ENCODE peak calls at places on chromosomes 11 and 22, in five cellular contexts. One of them, this sample, is unnamed.
A peak's percentile ranks its signal among the peaks of the same experiment; 100 is the strongest.

GRCh38 chr11:75577198-75577597 is 15.1 kb downstream of the SERPINH1 start:
- DNase-seq in heart left ventricle: no peak
- DNase-seq in stomach: peak; percentile 52
- DNase-seq in tibial artery: no peak
- DNase-seq in gastrocnemius medialis: no peak
- DNase-seq in this sample: peak; percentile 75

GRCh38 chr11:726278-726915 is 20.4 kb downstream of the EPS8L2 start:
- DNase-seq in heart left ventricle: no peak
- DNase-seq in tibial artery: peak; percentile 69
- DNase-seq in stomach: peak; percentile 83
- DNase-seq in gastrocnemius medialis: no peak
- DNase-seq in this sample: peak; percentile 82

GRCh38 chr22:40412441-40412840 is 42.0 kb downstream of the SGSM3 start:
- DNase-seq in stomach: no peak
- DNase-seq in tibial artery: no peak
- DNase-seq in heart left ventricle: no peak
- DNase-seq in gastrocnemius medialis: no peak
- DNase-seq in this sample: no peak

GRCh38 chr11:33259869-33260268 is 2.7 kb downstream of the HIPK3 start:
- DNase-seq in tibial artery: no peak
- DNase-seq in heart left ventricle: no peak
- DNase-seq in gastrocnemius medialis: no peak
- DNase-seq in stomach: no peak
- DNase-seq in this sample: no peak

GRCh38 chr11:128299132-128299726 is 288.1 kb downstream of the ETS1 start:
- DNase-seq in heart left ventricle: no peak
- DNase-seq in gastrocnemius medialis: peak; percentile 43
- DNase-seq in tibial artery: no peak
- DNase-seq in stomach: no peak
- DNase-seq in this sample: no peak

GRCh38 chr11:19921976-19922688 is 209.5 kb downstream of the NAV2 start:
- DNase-seq in tibial artery: no peak
- DNase-seq in gastrocnemius medialis: no peak
- DNase-seq in stomach: no peak
- DNase-seq in heart left ventricle: no peak
- DNase-seq in this sample: no peak

GRCh38 chr11:119368121-119369034 is 13.1 kb downstream of the USP2 start:
- DNase-seq in tibial artery: peak; percentile 72
- DNase-seq in heart left ventricle: peak; percentile 89
- DNase-seq in stomach: peak; percentile 70
- DNase-seq in gastrocnemius medialis: peak; percentile 98
- DNase-seq in this sample: peak; percentile 77

GRCh38 chr22:35464399-35464798 is 64.5 kb downstream of the MCM5 start:
- DNase-seq in tibial artery: no peak
- DNase-seq in gastrocnemius medialis: no peak
- DNase-seq in heart left ventricle: no peak
- DNase-seq in stomach: no peak
- DNase-seq in this sample: no peak

GRCh38 chr11:10623797-10624761 is 55.6 kb upstream of the LYVE1 start:
- DNase-seq in gastrocnemius medialis: peak; percentile 35
- DNase-seq in heart left ventricle: no peak
- DNase-seq in stomach: no peak
- DNase-seq in tibial artery: peak; percentile 82
- DNase-seq in this sample: peak; percentile 86

GRCh38 chr11:17599460-17599925 is 52.4 kb downstream of the OTOG start:
- DNase-seq in gastrocnemius medialis: no peak
- DNase-seq in stomach: peak; percentile 23
- DNase-seq in tibial artery: no peak
- DNase-seq in heart left ventricle: no peak
- DNase-seq in this sample: peak; percentile 56

GRCh38 chr22:39317084-39317755 is 2.2 kb downstream of the RPL3 start:
- DNase-seq in stomach: no peak
- DNase-seq in tibial artery: no peak
- DNase-seq in heart left ventricle: no peak
- DNase-seq in gastrocnemius medialis: no peak
- DNase-seq in this sample: no peak

GRCh38 chr11:64299847-64300648 is at the start of gene CATSPERZ:
- DNase-seq in stomach: no peak
- DNase-seq in gastrocnemius medialis: no peak
- DNase-seq in tibial artery: no peak
- DNase-seq in heart left ventricle: no peak
- DNase-seq in this sample: no peak

GRCh38 chr11:29685361-29685760 is 331.5 kb downstream of the KCNA4 start:
- DNase-seq in heart left ventricle: no peak
- DNase-seq in tibial artery: no peak
- DNase-seq in gastrocnemius medialis: no peak
- DNase-seq in stomach: no peak
- DNase-seq in this sample: no peak

GRCh38 chr11:35845860-35846259 is 98.0 kb upstream of the LDLRAD3 start:
- DNase-seq in gastrocnemius medialis: no peak
- DNase-seq in tibial artery: no peak
- DNase-seq in stomach: no peak
- DNase-seq in heart left ventricle: no peak
- DNase-seq in this sample: no peak

GRCh38 chr11:95419915-95420314 is 188.9 kb upstream of the SESN3 start:
- DNase-seq in stomach: no peak
- DNase-seq in heart left ventricle: no peak
- DNase-seq in tibial artery: no peak
- DNase-seq in gastrocnemius medialis: no peak
- DNase-seq in this sample: no peak

GRCh38 chr11:2294340-2295290 is 7.1 kb downstream of the C11orf21 start:
- DNase-seq in gastrocnemius medialis: peak; percentile 7
- DNase-seq in heart left ventricle: no peak
- DNase-seq in stomach: peak; percentile 19
- DNase-seq in tibial artery: peak; percentile 51
- DNase-seq in this sample: peak; percentile 57

GRCh38 chr22:46347646-46348045 is 12.1 kb downstream of the TRMU start:
- DNase-seq in tibial artery: no peak
- DNase-seq in stomach: no peak
- DNase-seq in gastrocnemius medialis: no peak
- DNase-seq in heart left ventricle: no peak
- DNase-seq in this sample: no peak

GRCh38 chr11:117875397-117876048 is 935 bp downstream of the FXYD6 start:
- DNase-seq in heart left ventricle: no peak
- DNase-seq in gastrocnemius medialis: no peak
- DNase-seq in tibial artery: no peak
- DNase-seq in stomach: no peak
- DNase-seq in this sample: no peak

GRCh38 chr11:111408789-111409727 is 30.0 kb upstream of the POU2AF1 start:
- DNase-seq in stomach: no peak
- DNase-seq in heart left ventricle: no peak
- DNase-seq in gastrocnemius medialis: peak; percentile 32
- DNase-seq in tibial artery: no peak
- DNase-seq in this sample: no peak

GRCh38 chr11:119585038-119585666 is 143.8 kb downstream of the NECTIN1 start:
- DNase-seq in stomach: peak; percentile 48
- DNase-seq in tibial artery: no peak
- DNase-seq in gastrocnemius medialis: no peak
- DNase-seq in heart left ventricle: no peak
- DNase-seq in this sample: no peak

GRCh38 chr11:119116235-119116594 is 5.2 kb upstream of the HINFP start:
- DNase-seq in stomach: no peak
- DNase-seq in gastrocnemius medialis: no peak
- DNase-seq in tibial artery: no peak
- DNase-seq in heart left ventricle: no peak
- DNase-seq in this sample: no peak

GRCh38 chr22:34917239-34917638 is 148.7 kb upstream of the ISX start:
- DNase-seq in gastrocnemius medialis: no peak
- DNase-seq in tibial artery: no peak
- DNase-seq in heart left ventricle: no peak
- DNase-seq in stomach: no peak
- DNase-seq in this sample: no peak

GRCh38 chr11:129287920-129288319 is 87.7 kb upstream of the BARX2 start:
- DNase-seq in heart left ventricle: no peak
- DNase-seq in tibial artery: no peak
- DNase-seq in stomach: no peak
- DNase-seq in gastrocnemius medialis: no peak
- DNase-seq in this sample: no peak

GRCh38 chr11:125141686-125142535 is 22.6 kb upstream of the PKNOX2 start:
- DNase-seq in heart left ventricle: peak; percentile 52
- DNase-seq in tibial artery: no peak
- DNase-seq in gastrocnemius medialis: no peak
- DNase-seq in stomach: peak; percentile 51
- DNase-seq in this sample: peak; percentile 71

GRCh38 chr11:105124756-105125155 is 14.8 kb downstream of the CARD18 start:
- DNase-seq in stomach: no peak
- DNase-seq in gastrocnemius medialis: no peak
- DNase-seq in tibial artery: no peak
- DNase-seq in heart left ventricle: no peak
- DNase-seq in this sample: no peak

GRCh38 chr11:2752923-2753322 is 53.1 kb upstream of the KCNQ1OT1 start:
- DNase-seq in stomach: no peak
- DNase-seq in tibial artery: peak; percentile 57
- DNase-seq in gastrocnemius medialis: peak; percentile 2
- DNase-seq in heart left ventricle: peak; percentile 14
- DNase-seq in this sample: peak; percentile 29

GRCh38 chr11:120798854-120799253 is 225.0 kb upstream of the TBCEL start:
- DNase-seq in tibial artery: no peak
- DNase-seq in gastrocnemius medialis: no peak
- DNase-seq in heart left ventricle: no peak
- DNase-seq in stomach: no peak
- DNase-seq in this sample: no peak

GRCh38 chr11:59283825-59284772 is 71.4 kb upstream of the MPEG1 start:
- DNase-seq in heart left ventricle: peak; percentile 37
- DNase-seq in tibial artery: no peak
- DNase-seq in stomach: peak; percentile 53
- DNase-seq in gastrocnemius medialis: no peak
- DNase-seq in this sample: no peak

GRCh38 chr22:46783721-46784120 is 21.3 kb downstream of the TBC1D22A start:
- DNase-seq in heart left ventricle: no peak
- DNase-seq in tibial artery: no peak
- DNase-seq in stomach: no peak
- DNase-seq in gastrocnemius medialis: no peak
- DNase-seq in this sample: no peak

GRCh38 chr11:7664867-7665266 is 8.4 kb downstream of the CYB5R2 start:
- DNase-seq in tibial artery: no peak
- DNase-seq in stomach: no peak
- DNase-seq in gastrocnemius medialis: no peak
- DNase-seq in heart left ventricle: no peak
- DNase-seq in this sample: no peak
- H3K36me3 ChIP-seq in tibial artery: peaks cover 16% of the 10 kb centered on the region
- H3K36me3 ChIP-seq in stomach: peaks cover 4% of the 10 kb centered on the region
- H3K36me3 ChIP-seq in gastrocnemius medialis: peaks cover 14% of the 10 kb centered on the region
- H3K36me3 ChIP-seq in heart left ventricle: no peaks in the 10 kb centered on the region
- H3K36me3 ChIP-seq in this sample: no peaks in the 10 kb centered on the region

GRCh38 chr22:28232231-28232630 is 313.2 kb upstream of the PITPNB start:
- DNase-seq in gastrocnemius medialis: no peak
- DNase-seq in stomach: no peak
- DNase-seq in heart left ventricle: no peak
- DNase-seq in tibial artery: no peak
- DNase-seq in this sample: no peak

GRCh38 chr22:28229566-28230483 is 310.8 kb upstream of the PITPNB start:
- DNase-seq in gastrocnemius medialis: peak; percentile 12
- DNase-seq in heart left ventricle: no peak
- DNase-seq in tibial artery: no peak
- DNase-seq in stomach: no peak
- DNase-seq in this sample: no peak

GRCh38 chr22:28231423-28231822 is 312.4 kb upstream of the PITPNB start:
- DNase-seq in tibial artery: no peak
- DNase-seq in gastrocnemius medialis: no peak
- DNase-seq in heart left ventricle: no peak
- DNase-seq in stomach: no peak
- DNase-seq in this sample: no peak

GRCh38 chr22:28230682-28231081 is 311.6 kb upstream of the PITPNB start:
- DNase-seq in heart left ventricle: no peak
- DNase-seq in stomach: no peak
- DNase-seq in tibial artery: no peak
- DNase-seq in gastrocnemius medialis: no peak
- DNase-seq in this sample: no peak
- H3K4me3 ChIP-seq in heart left ventricle: no peak overlapping the region
- H3K4me3 ChIP-seq in stomach: no peak overlapping the region
- H3K4me3 ChIP-seq in tibial artery: no peak overlapping the region
- H3K4me3 ChIP-seq in gastrocnemius medialis: no peak overlapping the region
- H3K4me3 ChIP-seq in this sample: no peak overlapping the region

DNA sequence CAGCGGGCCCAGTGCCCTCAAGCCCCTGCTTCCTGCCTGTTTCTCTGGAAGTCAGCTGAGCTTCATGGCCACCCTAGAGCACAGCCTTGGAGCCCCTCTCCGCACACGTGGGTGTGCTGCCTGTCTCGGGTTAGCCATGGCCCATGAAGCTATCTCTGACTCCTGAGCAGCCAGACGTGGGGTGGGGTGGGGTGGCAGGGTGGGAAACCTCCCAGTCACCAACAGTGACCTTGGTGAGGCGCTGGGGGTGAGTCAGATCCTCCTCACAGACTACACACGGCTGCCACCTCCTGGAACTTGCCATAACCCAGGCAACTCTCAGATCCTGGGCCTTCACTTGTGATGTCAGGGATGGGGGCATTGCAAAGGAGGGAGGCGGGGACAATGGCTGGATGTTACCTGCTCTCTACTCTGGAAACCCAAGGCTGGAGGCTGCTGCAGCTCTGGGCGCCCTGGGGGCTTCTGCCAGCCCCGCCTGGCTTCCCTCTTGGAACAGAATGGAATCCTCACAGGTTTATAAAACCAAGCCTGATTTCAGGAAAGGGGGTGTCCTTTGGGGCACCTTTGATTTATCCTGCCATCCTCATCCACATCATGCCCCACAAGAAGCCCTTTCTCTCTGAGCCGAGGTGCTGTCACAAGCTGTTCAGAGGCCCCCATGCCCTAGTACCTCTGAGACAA is 88.4 kb downstream of the SNX19 start:
- DNase-seq in heart left ventricle: peak; percentile 86
- DNase-seq in tibial artery: peak; percentile 90
- DNase-seq in stomach: peak; percentile 74
- DNase-seq in gastrocnemius medialis: peak; percentile 53
- DNase-seq in this sample: no peak
- TF ChIP-seq CTCF in heart left ventricle: peak; percentile 41
- TF ChIP-seq CTCF in tibial artery: peak; percentile 56
- TF ChIP-seq CTCF in stomach: no peak
- TF ChIP-seq CTCF in gastrocnemius medialis: no peak
- TF ChIP-seq CTCF in this sample: peak; percentile 26

DNA sequence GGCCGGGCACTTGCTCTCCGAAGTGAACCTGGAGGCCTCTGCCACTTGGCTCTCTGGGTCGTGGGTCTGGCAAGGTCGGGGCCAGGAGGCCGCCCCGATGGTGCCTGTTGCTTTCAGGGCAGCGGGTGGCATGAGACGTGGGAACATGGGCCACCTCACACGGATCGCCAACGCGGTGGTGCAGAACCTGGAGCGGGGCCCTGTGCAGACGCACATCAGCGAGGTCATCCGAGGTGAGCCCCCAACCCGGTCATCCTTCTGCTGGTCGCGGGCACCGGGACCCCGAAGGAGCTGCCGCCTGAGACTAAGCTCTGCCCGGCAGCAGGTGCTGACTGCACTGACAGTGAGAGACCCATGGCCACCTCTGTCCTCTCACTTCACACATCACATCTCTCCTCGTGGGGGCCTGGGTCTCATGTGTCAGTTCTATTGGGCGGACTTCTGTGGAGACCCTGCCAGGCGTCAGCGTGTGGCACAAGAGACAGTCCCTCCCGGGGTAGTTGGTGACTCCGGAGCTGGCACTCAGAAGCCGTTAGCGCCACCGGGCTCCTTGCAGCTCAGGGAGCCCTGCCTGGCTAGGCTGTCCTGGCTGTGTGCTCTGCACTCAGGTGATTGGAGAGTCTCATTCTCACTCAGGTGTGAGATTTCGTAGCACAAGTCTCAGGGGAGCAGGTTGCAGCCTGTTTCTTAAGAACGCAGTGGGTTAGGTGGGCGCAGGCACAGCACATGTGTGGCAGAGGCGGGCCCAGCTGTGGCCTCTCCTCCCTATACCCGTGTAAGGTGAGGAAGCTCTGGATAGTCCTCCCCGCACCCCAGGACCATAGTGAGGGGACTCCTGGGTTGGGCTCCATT is 39.8 kb downstream of the SBF1 start:
- DNase-seq in tibial artery: no peak
- DNase-seq in stomach: no peak
- DNase-seq in gastrocnemius medialis: no peak
- DNase-seq in heart left ventricle: no peak
- DNase-seq in this sample: no peak
- H3K36me3 ChIP-seq in tibial artery: peaks cover 77% of the 10 kb centered on the region
- H3K36me3 ChIP-seq in stomach: peaks cover 85% of the 10 kb centered on the region
- H3K36me3 ChIP-seq in gastrocnemius medialis: peaks cover 82% of the 10 kb centered on the region
- H3K36me3 ChIP-seq in heart left ventricle: no peaks in the 10 kb centered on the region
- H3K36me3 ChIP-seq in this sample: peaks cover 83% of the 10 kb centered on the region

This sample was measured in upper lobe of right lung.